ENCODE peak calls at places on chromosomes 1 and 21, in eight cellular contexts. One of them, this sample, is unnamed.

GRCh38 chr1:30627994-30628393 is 95.4 kb downstream of the MATN1 start:
- DNase-seq in endothelial cell: no peak
- DNase-seq in T-helper 1 cell: no peak
- DNase-seq in non-pigmented ciliary epithelial cell: no peak
- DNase-seq in T follicular helper cell: no peak
- DNase-seq in NCI-H748 treated with DMSO at 0.1 percent for 48 hours: no peak
- DNase-seq in NCI-H2029: no peak
- DNase-seq in CD4-positive, alpha-beta T cell: no peak
- DNase-seq in this sample: no peak

GRCh38 chr1:32742956-32743355 is 40.4 kb upstream of the SYNC start:
- DNase-seq in NCI-H2029: no peak
- DNase-seq in T follicular helper cell: no peak
- DNase-seq in CD4-positive, alpha-beta T cell: no peak
- DNase-seq in T-helper 1 cell: no peak
- DNase-seq in NCI-H748 treated with DMSO at 0.1 percent for 48 hours: no peak
- DNase-seq in non-pigmented ciliary epithelial cell: no peak
- DNase-seq in endothelial cell: no peak
- DNase-seq in this sample: no peak

GRCh38 chr1:50493710-50494109 is 70.5 kb upstream of the DMRTA2 start:
- DNase-seq in non-pigmented ciliary epithelial cell: no peak
- DNase-seq in CD4-positive, alpha-beta T cell: no peak
- DNase-seq in T follicular helper cell: no peak
- DNase-seq in T-helper 1 cell: no peak
- DNase-seq in NCI-H2029: peak
- DNase-seq in endothelial cell: no peak
- DNase-seq in NCI-H748 treated with DMSO at 0.1 percent for 48 hours: peak
- DNase-seq in this sample: no peak

GRCh38 chr1:226355679-226356583 is 47.0 kb upstream of the LIN9 start:
- DNase-seq in NCI-H2029: no peak
- DNase-seq in non-pigmented ciliary epithelial cell: no peak
- DNase-seq in CD4-positive, alpha-beta T cell: no peak
- DNase-seq in endothelial cell: no peak
- DNase-seq in T follicular helper cell: no peak
- DNase-seq in T-helper 1 cell: no peak
- DNase-seq in NCI-H748 treated with DMSO at 0.1 percent for 48 hours: no peak
- DNase-seq in this sample: no peak

GRCh38 chr21:45768011-45768740 is 124.7 kb downstream of the PCBP3 start:
- DNase-seq in endothelial cell: no peak
- DNase-seq in NCI-H748 treated with DMSO at 0.1 percent for 48 hours: no peak
- DNase-seq in T follicular helper cell: no peak
- DNase-seq in T-helper 1 cell: no peak
- DNase-seq in non-pigmented ciliary epithelial cell: no peak
- DNase-seq in NCI-H2029: no peak
- DNase-seq in CD4-positive, alpha-beta T cell: no peak
- DNase-seq in this sample: no peak

GRCh38 chr21:33976082-33976979 is 60.7 kb upstream of the ATP5PO start:
- DNase-seq in T follicular helper cell: peak
- DNase-seq in NCI-H748 treated with DMSO at 0.1 percent for 48 hours: no peak
- DNase-seq in endothelial cell: no peak
- DNase-seq in T-helper 1 cell: peak
- DNase-seq in NCI-H2029: no peak
- DNase-seq in CD4-positive, alpha-beta T cell: peak
- DNase-seq in non-pigmented ciliary epithelial cell: peak
- DNase-seq in this sample: no peak

GRCh38 chr1:223531742-223532341 is 133.7 kb downstream of the CAPN8 start:
- DNase-seq in NCI-H748 treated with DMSO at 0.1 percent for 48 hours: peak
- DNase-seq in NCI-H2029: peak
- DNase-seq in non-pigmented ciliary epithelial cell: peak
- DNase-seq in T follicular helper cell: no peak
- DNase-seq in T-helper 1 cell: no peak
- DNase-seq in CD4-positive, alpha-beta T cell: peak
- DNase-seq in endothelial cell: peak
- DNase-seq in this sample: peak

GRCh38 chr1:173002891-173003582 is 47.7 kb downstream of the TNFSF18 start:
- DNase-seq in CD4-positive, alpha-beta T cell: no peak
- DNase-seq in NCI-H748 treated with DMSO at 0.1 percent for 48 hours: no peak
- DNase-seq in T-helper 1 cell: no peak
- DNase-seq in non-pigmented ciliary epithelial cell: no peak
- DNase-seq in endothelial cell: no peak
- DNase-seq in T follicular helper cell: no peak
- DNase-seq in NCI-H2029: no peak
- DNase-seq in this sample: no peak

GRCh38 chr1:226061793-226062557 is 541 bp upstream of the H3-3A start:
- DNase-seq in T-helper 1 cell: no peak
- DNase-seq in T follicular helper cell: no peak
- DNase-seq in NCI-H748 treated with DMSO at 0.1 percent for 48 hours: peak
- DNase-seq in endothelial cell: peak
- DNase-seq in NCI-H2029: peak
- DNase-seq in non-pigmented ciliary epithelial cell: no peak
- DNase-seq in CD4-positive, alpha-beta T cell: peak
- DNase-seq in this sample: peak

GRCh38 chr1:156927215-156928042 is 7.0 kb downstream of the LRRC71 start:
- DNase-seq in non-pigmented ciliary epithelial cell: no peak
- DNase-seq in endothelial cell: peak
- DNase-seq in NCI-H2029: peak
- DNase-seq in CD4-positive, alpha-beta T cell: peak
- DNase-seq in NCI-H748 treated with DMSO at 0.1 percent for 48 hours: peak
- DNase-seq in T follicular helper cell: peak
- DNase-seq in T-helper 1 cell: peak
- DNase-seq in this sample: peak

GRCh38 chr1:60949154-60949825 is 133.1 kb upstream of the NFIA start:
- DNase-seq in T follicular helper cell: no peak
- DNase-seq in non-pigmented ciliary epithelial cell: no peak
- DNase-seq in NCI-H2029: no peak
- DNase-seq in endothelial cell: peak
- DNase-seq in CD4-positive, alpha-beta T cell: no peak
- DNase-seq in T-helper 1 cell: no peak
- DNase-seq in NCI-H748 treated with DMSO at 0.1 percent for 48 hours: no peak
- DNase-seq in this sample: no peak

GRCh38 chr1:35768350-35769187 is 1.2 kb downstream of the CLSPN start:
- DNase-seq in CD4-positive, alpha-beta T cell: no peak
- DNase-seq in non-pigmented ciliary epithelial cell: no peak
- DNase-seq in NCI-H748 treated with DMSO at 0.1 percent for 48 hours: no peak
- DNase-seq in NCI-H2029: no peak
- DNase-seq in T-helper 1 cell: no peak
- DNase-seq in T follicular helper cell: no peak
- DNase-seq in endothelial cell: no peak
- DNase-seq in this sample: no peak

GRCh38 chr21:25489673-25490072 is 117.6 kb downstream of the MRPL39 start:
- DNase-seq in non-pigmented ciliary epithelial cell: no peak
- DNase-seq in T follicular helper cell: no peak
- DNase-seq in T-helper 1 cell: no peak
- DNase-seq in endothelial cell: no peak
- DNase-seq in CD4-positive, alpha-beta T cell: no peak
- DNase-seq in NCI-H748 treated with DMSO at 0.1 percent for 48 hours: no peak
- DNase-seq in NCI-H2029: no peak
- DNase-seq in this sample: no peak

GRCh38 chr1:65165269-65166002 is 17.4 kb downstream of the AK4 start:
- DNase-seq in T-helper 1 cell: no peak
- DNase-seq in non-pigmented ciliary epithelial cell: no peak
- DNase-seq in T follicular helper cell: no peak
- DNase-seq in NCI-H748 treated with DMSO at 0.1 percent for 48 hours: no peak
- DNase-seq in CD4-positive, alpha-beta T cell: no peak
- DNase-seq in endothelial cell: no peak
- DNase-seq in NCI-H2029: peak
- DNase-seq in this sample: no peak

GRCh38 chr1:203283597-203283996 is 21.7 kb upstream of the BTG2 start:
- DNase-seq in endothelial cell: no peak
- DNase-seq in NCI-H2029: no peak
- DNase-seq in NCI-H748 treated with DMSO at 0.1 percent for 48 hours: no peak
- DNase-seq in T follicular helper cell: no peak
- DNase-seq in T-helper 1 cell: no peak
- DNase-seq in non-pigmented ciliary epithelial cell: no peak
- DNase-seq in CD4-positive, alpha-beta T cell: no peak
- DNase-seq in this sample: no peak

GRCh38 chr1:39575191-39576015 is 1.2 kb downstream of the PABPC4 start:
- DNase-seq in NCI-H2029: peak
- DNase-seq in CD4-positive, alpha-beta T cell: peak
- DNase-seq in T follicular helper cell: peak
- DNase-seq in T-helper 1 cell: peak
- DNase-seq in NCI-H748 treated with DMSO at 0.1 percent for 48 hours: peak
- DNase-seq in endothelial cell: peak
- DNase-seq in non-pigmented ciliary epithelial cell: peak
- DNase-seq in this sample: no peak

GRCh38 chr21:36297938-36298572 is 21.9 kb upstream of the MORC3 start:
- DNase-seq in non-pigmented ciliary epithelial cell: no peak
- DNase-seq in T follicular helper cell: peak
- DNase-seq in T-helper 1 cell: peak
- DNase-seq in CD4-positive, alpha-beta T cell: peak
- DNase-seq in NCI-H2029: peak
- DNase-seq in NCI-H748 treated with DMSO at 0.1 percent for 48 hours: no peak
- DNase-seq in endothelial cell: no peak
- DNase-seq in this sample: no peak

GRCh38 chr1:234768171-234768568 is 158.2 kb upstream of the IRF2BP2 start:
- DNase-seq in NCI-H2029: no peak
- DNase-seq in non-pigmented ciliary epithelial cell: no peak
- DNase-seq in NCI-H748 treated with DMSO at 0.1 percent for 48 hours: no peak
- DNase-seq in T follicular helper cell: no peak
- DNase-seq in T-helper 1 cell: no peak
- DNase-seq in CD4-positive, alpha-beta T cell: no peak
- DNase-seq in endothelial cell: no peak
- DNase-seq in this sample: no peak

GRCh38 chr1:5725406-5725805 is 266.8 kb downstream of the NPHP4 start:
- DNase-seq in T follicular helper cell: no peak
- DNase-seq in non-pigmented ciliary epithelial cell: no peak
- DNase-seq in NCI-H2029: no peak
- DNase-seq in endothelial cell: no peak
- DNase-seq in T-helper 1 cell: no peak
- DNase-seq in CD4-positive, alpha-beta T cell: no peak
- DNase-seq in NCI-H748 treated with DMSO at 0.1 percent for 48 hours: no peak
- DNase-seq in this sample: no peak

GRCh38 chr1:43503534-43503933 is 27.1 kb upstream of the PTPRF start:
- DNase-seq in NCI-H2029: no peak
- DNase-seq in non-pigmented ciliary epithelial cell: no peak
- DNase-seq in CD4-positive, alpha-beta T cell: no peak
- DNase-seq in T follicular helper cell: no peak
- DNase-seq in NCI-H748 treated with DMSO at 0.1 percent for 48 hours: no peak
- DNase-seq in T-helper 1 cell: no peak
- DNase-seq in endothelial cell: no peak
- DNase-seq in this sample: no peak

GRCh38 chr1:235049217-235049616 is 79.4 kb downstream of the TOMM20 start:
- DNase-seq in NCI-H2029: no peak
- DNase-seq in endothelial cell: no peak
- DNase-seq in non-pigmented ciliary epithelial cell: no peak
- DNase-seq in NCI-H748 treated with DMSO at 0.1 percent for 48 hours: no peak
- DNase-seq in T follicular helper cell: no peak
- DNase-seq in CD4-positive, alpha-beta T cell: no peak
- DNase-seq in T-helper 1 cell: no peak
- DNase-seq in this sample: no peak